ENCODE peak calls at places on chromosome 20, in four cellular contexts. D is SK-N-SH, J is K562, F is GM12878. I is an unnamed sample.

GRCh38 chr20:47620808-47621805 is 119.4 kb downstream of the NCOA3 start:
- DNase-seq in J (peak; percentile 63), D (peak; percentile 39), F (peak; percentile 32), I (peak; percentile 71)

GRCh38 chr20:55213653-55214052 is 738.3 kb downstream of the DOK5 start:
- DNase-seq in F (no peak), J (no peak), D (no peak), I (no peak)

GRCh38 chr20:57392130-57392445 is 892 bp downstream of the RBM38 start:
- DNase-seq in J (peak; percentile 61), F (no peak), D (no peak), I (no peak)

GRCh38 chr20:59608396-59608795 is 4.1 kb downstream of the PHACTR3 start:
- DNase-seq in F (no peak), D (no peak), J (no peak), I (no peak)

GRCh38 chr20:16017656-16018055 is 555.6 kb downstream of the KIF16B start:
- DNase-seq in F (no peak), J (no peak), D (no peak), I (no peak)

GRCh38 chr20:49641683-49642649 is 71.7 kb downstream of the B4GALT5 start:
- DNase-seq in D (no peak), F (no peak), J (no peak), I (no peak)

GRCh38 chr20:8190043-8190880 is 58.2 kb downstream of the PLCB1 start:
- DNase-seq in D (peak; percentile 3), F (no peak), J (no peak), I (no peak)

GRCh38 chr20:21096321-21097043 is 9.7 kb downstream of the LINC00237 start:
- DNase-seq in J (peak; percentile 57), D (peak; percentile 26), F (peak; percentile 17), I (peak; percentile 66)

GRCh38 chr20:18496042-18496441 is 983 bp downstream of the RBBP9 start:
- DNase-seq in F (no peak), J (no peak), D (peak; percentile 47), I (no peak)

GRCh38 chr20:17571967-17572638 is 2.2 kb downstream of the DSTN start:
- DNase-seq in J (no peak), D (no peak), F (no peak), I (no peak)

GRCh38 chr20:43925786-43926185 is 11.1 kb downstream of the TOX2 start:
- DNase-seq in F (no peak), J (no peak), D (peak; percentile 67), I (no peak)

GRCh38 chr20:52087471-52087870 is 104.1 kb downstream of the ZFP64 start:
- DNase-seq in F (no peak), D (no peak), J (no peak), I (no peak)

GRCh38 chr20:58715709-58716475 is 23.3 kb downstream of the NPEPL1 start:
- DNase-seq in D (peak; percentile 25), J (no peak), F (no peak), I (no peak)

GRCh38 chr20:43365691-43366090 is 92.0 kb upstream of the SRSF6 start:
- DNase-seq in J (no peak), F (no peak), D (no peak), I (no peak)

GRCh38 chr20:51439160-51439689 is 103.3 kb downstream of the NFATC2 start:
- DNase-seq in J (no peak), F (no peak), D (no peak), I (no peak)

GRCh38 chr20:45836841-45837240 is 3.2 kb downstream of the SNX21 start:
- DNase-seq in J (peak; percentile 68), F (no peak), D (peak; percentile 75), I (no peak)

GRCh38 chr20:45951474-45951873 is 17.0 kb downstream of the PCIF1 start:
- DNase-seq in J (no peak), D (no peak), F (no peak), I (no peak)

GRCh38 chr20:61941721-61942405 is 123.8 kb downstream of the TAF4 start:
- DNase-seq in D (no peak), F (no peak), J (no peak), I (no peak)

GRCh38 chr20:13111249-13111911 is 102.6 kb downstream of the SPTLC3 start:
- DNase-seq in F (no peak), D (no peak), J (no peak), I (no peak)

GRCh38 chr20:63315982-63316491 is 23.1 kb downstream of the COL20A1 start:
- DNase-seq in J (no peak), D (no peak), F (no peak), I (no peak)

GRCh38 chr20:18443841-18444240 is 23.0 kb downstream of the DZANK1 start:
- DNase-seq in J (no peak), D (peak; percentile 13), F (no peak), I (no peak)

GRCh38 chr20:19692685-19693119 is 65.4 kb upstream of the RIN2 start:
- DNase-seq in F (no peak), J (peak; percentile 37), D (peak; percentile 58), I (peak; percentile 71)

GRCh38 chr20:48076247-48076646 is 291.0 kb upstream of the SULF2 start:
- DNase-seq in F (no peak), D (no peak), J (no peak), I (no peak)

GRCh38 chr20:5524886-5525285 is 208.1 kb upstream of the PROKR2 start:
- DNase-seq in F (no peak), J (no peak), D (no peak), I (no peak)

GRCh38 chr20:48785801-48786200 is 42.0 kb downstream of the PREX1 start:
- DNase-seq in J (no peak), D (no peak), F (no peak), I (no peak)

GRCh38 chr20:48749437-48749836 is 78.4 kb downstream of the PREX1 start:
- DNase-seq in J (no peak), F (no peak), D (no peak), I (no peak)

GRCh38 chr20:59084041-59084841 is 41.7 kb upstream of the PRELID3B start:
- DNase-seq in J (no peak), D (no peak), F (no peak), I (no peak)

GRCh38 chr20:34711813-34712430 is 7.8 kb downstream of the TP53INP2 start:
- DNase-seq in D (no peak), F (no peak), J (no peak), I (no peak)

GRCh38 chr20:32518593-32519366 is 66.4 kb downstream of the NOL4L start:
- DNase-seq in D (peak; percentile 65), F (no peak), J (no peak), I (no peak)

GRCh38 chr20:64203037-64203777 is 39.0 kb downstream of the MYT1 start:
- DNase-seq in J (no peak), D (no peak), F (no peak), I (no peak)

GRCh38 chr20:47568019-47568418 is 66.3 kb downstream of the NCOA3 start:
- DNase-seq in D (no peak), F (no peak), J (no peak), I (no peak)

GRCh38 chr20:61251529-61252393 is at the start of gene CDH4:
- DNase-seq in D (peak; percentile 63), F (no peak), J (no peak), I (peak; percentile 45)

GRCh38 chr20:43389839-43390626 is 67.7 kb upstream of the SRSF6 start:
- DNase-seq in J (peak; percentile 21), D (peak; percentile 68), F (no peak), I (no peak)

GRCh38 chr20:59606566-59606965 is 2.2 kb downstream of the PHACTR3 start:
- DNase-seq in F (no peak), D (no peak), J (no peak), I (no peak)

GRCh38 chr20:34582911-34583310 is 24.4 kb downstream of the MAP1LC3A start:
- DNase-seq in D (no peak), J (peak; percentile 12), F (no peak), I (no peak)

DNA sequence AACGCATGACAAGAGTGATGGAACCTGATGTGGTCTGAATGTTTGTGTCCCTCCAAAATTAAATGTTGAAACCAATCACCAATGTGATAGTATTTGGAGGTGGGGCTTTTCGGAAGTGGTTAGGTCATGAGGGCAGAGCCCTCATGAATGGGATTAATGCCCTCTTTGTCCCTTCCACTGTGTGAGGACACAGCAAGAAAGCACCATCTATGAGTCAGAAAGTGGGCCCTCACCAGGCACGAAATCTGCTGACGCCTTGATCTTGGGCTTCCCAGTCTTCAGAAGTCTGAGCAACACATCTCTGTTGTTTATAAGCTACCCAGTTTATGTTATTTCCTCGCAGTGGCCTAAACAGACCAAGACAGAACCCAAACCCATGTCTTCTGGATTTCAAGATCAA is 244.0 kb upstream of the JAG1 start:
- DNase-seq in J (no peak), F (no peak), D (no peak), I (no peak)
- TF ChIP-seq RCOR1 in J (no peak), F (no peak), D (no peak), I (no peak)

GRCh38 chr20:1423625-1424106 is 30.8 kb upstream of the FKBP1A start:
- DNase-seq in F (no peak), D (no peak), J (peak; percentile 84), I (no peak)
- TF ChIP-seq MAX in F (no peak), D (no peak), J (no peak), I (no peak)

GRCh38 chr20:25310268-25310920 is 62.5 kb downstream of the PYGB start:
- DNase-seq in J (peak; percentile 88), D (peak; percentile 81), F (peak; percentile 67), I (peak; percentile 97)
- TF ChIP-seq EP300 in J (peak; percentile 80), D (peak; percentile 63), F (peak; percentile 30), I (peak; percentile 78)

DNA sequence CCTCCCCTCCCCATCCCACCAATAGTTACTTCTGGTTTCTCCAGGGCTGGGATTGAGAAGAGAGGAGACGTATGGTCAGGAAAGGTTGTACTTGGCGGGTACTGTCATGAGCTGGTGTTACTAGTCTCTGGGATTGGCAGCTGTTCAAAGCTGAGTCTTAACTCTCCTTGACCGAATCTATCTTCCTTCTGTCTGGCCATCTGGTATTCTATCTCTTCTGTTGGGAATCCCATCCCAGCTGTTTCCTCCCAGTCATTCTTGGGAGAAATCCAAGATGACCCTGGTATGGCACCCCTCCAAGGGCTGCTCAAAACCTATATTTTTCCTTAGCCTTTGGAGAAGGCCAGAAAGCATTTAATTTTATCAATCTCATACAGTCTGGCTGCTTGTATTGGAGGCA is 287.0 kb upstream of the CHD6 start:
- DNase-seq in J (no peak), F (no peak), D (no peak), I (no peak)
- TF ChIP-seq RCOR1 in J (no peak), F (no peak), D (no peak), I (no peak)

DNA sequence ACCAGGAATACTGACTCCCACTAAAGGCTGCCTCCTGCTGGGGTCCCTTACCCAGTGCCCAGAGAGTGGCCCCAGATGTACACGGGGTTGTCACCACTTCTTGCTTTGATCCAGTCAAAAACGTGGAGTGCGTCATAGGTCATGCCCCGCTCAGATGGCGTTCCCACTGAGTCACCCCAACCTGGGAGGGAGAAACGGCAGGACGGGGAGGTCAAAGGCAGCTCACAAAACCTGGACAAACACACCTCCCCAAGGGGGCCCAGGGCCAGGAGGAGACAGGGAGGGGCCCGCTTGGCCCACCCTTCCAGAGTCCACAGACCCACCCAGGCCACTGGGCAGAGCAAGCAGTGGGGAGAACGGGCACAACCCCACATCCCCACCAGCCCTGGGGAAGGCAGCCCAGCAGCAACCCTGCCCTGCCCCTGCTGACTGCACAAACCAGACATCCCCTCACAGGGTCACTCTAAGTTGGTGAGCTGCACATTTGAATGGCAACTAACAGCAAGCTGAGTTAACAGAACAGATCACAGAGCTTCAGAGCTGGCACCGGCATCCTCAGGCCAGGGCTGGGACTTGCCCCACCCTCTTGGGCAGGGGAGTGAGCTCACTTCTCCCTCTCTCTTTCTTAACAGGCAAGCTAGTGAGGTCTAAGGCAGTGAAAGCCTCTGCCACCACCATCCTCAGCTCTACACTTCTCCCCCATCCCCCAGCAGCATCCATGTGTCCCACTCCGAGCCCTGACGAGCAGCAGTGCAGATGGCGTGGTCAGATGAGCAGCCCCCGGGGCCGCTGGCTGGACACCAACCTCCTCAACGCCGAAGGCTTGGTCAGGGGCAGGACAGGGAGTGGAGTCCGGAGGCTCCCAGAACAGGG is 61.7 kb downstream of the PYGB start:
- DNase-seq in F (no peak), D (peak; percentile 82), J (peak; percentile 79), I (peak; percentile 96)
- TF ChIP-seq MAX in F (no peak), D (no peak), J (no peak), I (peak; percentile 92)